ENCODE peak calls at places on chromosomes 3 and 15, in eight cellular contexts. Q is D341Med; P is GM10248; O is activated T-helper 1 cell treated with anti-CD3 and anti-CD28 coated beads, Interleukin-2, amount 50 U/mL, for 16 hours; W is Ammon's horn; E is NCI-H2029 treated with DMSO at 0.1 percent for 48 hours; S is NCI-H1092 treated with DMSO at 0.1 percent for 48 hours; G is GM20000. M is an unnamed sample.

GRCh38 chr15:92605225-92605944 is 50.2 kb downstream of the FAM174B start:
- DNase-seq in Q (no peak), P (no peak), O (no peak), W (no peak), E (no peak), S (no peak), G (no peak), M (no peak)

GRCh38 chr15:77002954-77003912 is 8.3 kb downstream of the PSTPIP1 start:
- DNase-seq in Q (no peak), P (peak; percentile 69), O (peak; percentile 37), W (peak; percentile 81), E (no peak), S (no peak), G (peak; percentile 55), M (no peak)

GRCh38 chr3:126287536-126288181 is 69.5 kb downstream of the KLF15 start:
- DNase-seq in Q (no peak), P (peak; percentile 8), O (no peak), W (peak; percentile 89), E (peak; percentile 14), S (no peak), G (no peak), M (no peak)

GRCh38 chr3:69058180-69058946 is 6.2 kb upstream of the TMF1 start:
- DNase-seq in Q (no peak), P (peak; percentile 29), O (no peak), W (peak; percentile 36), E (no peak), S (no peak), G (peak; percentile 27), M (no peak)

GRCh38 chr3:32307591-32307990 is 69.1 kb downstream of the CMTM8 start:
- DNase-seq in Q (no peak), P (no peak), O (no peak), W (no peak), E (no peak), S (no peak), G (no peak), M (no peak)

GRCh38 chr3:139585820-139586219 is 46.3 kb upstream of the RBP1 start:
- DNase-seq in Q (no peak), P (no peak), O (no peak), W (peak; percentile 23), E (no peak), S (no peak), G (no peak), M (no peak)

GRCh38 chr3:48409291-48410201 is 20.3 kb downstream of the PLXNB1 start:
- DNase-seq in Q (peak; percentile 18), P (no peak), O (no peak), W (no peak), E (no peak), S (no peak), G (peak; percentile 17), M (no peak)

GRCh38 chr15:35507932-35508638 is 37.9 kb downstream of the DPH6 start:
- DNase-seq in Q (no peak), P (no peak), O (no peak), W (no peak), E (no peak), S (no peak), G (no peak), M (no peak)

GRCh38 chr3:183807329-183807728 is 18.0 kb downstream of the MAP6D1 start:
- DNase-seq in Q (no peak), P (no peak), O (no peak), W (no peak), E (no peak), S (peak; percentile 59), G (no peak), M (no peak)

GRCh38 chr3:54262541-54262940 is 140.2 kb downstream of the CACNA2D3 start:
- DNase-seq in Q (no peak), P (no peak), O (no peak), W (peak; percentile 16), E (no peak), S (no peak), G (no peak), M (no peak)

GRCh38 chr3:71543371-71544016 is 40.0 kb downstream of the FOXP1 start:
- DNase-seq in Q (no peak), P (no peak), O (no peak), W (no peak), E (no peak), S (no peak), G (no peak), M (no peak)

GRCh38 chr3:158802399-158803023 is 657 bp downstream of the MFSD1 start:
- DNase-seq in Q (no peak), P (peak; percentile 33), O (no peak), W (peak; percentile 30), E (no peak), S (no peak), G (peak; percentile 32), M (no peak)

GRCh38 chr3:45446706-45447105 is 58.3 kb downstream of the LARS2 start:
- DNase-seq in Q (no peak), P (no peak), O (no peak), W (no peak), E (no peak), S (no peak), G (no peak), M (no peak)

GRCh38 chr3:13841141-13841540 is 38.7 kb downstream of the WNT7A start:
- DNase-seq in Q (no peak), P (no peak), O (no peak), W (no peak), E (no peak), S (no peak), G (no peak), M (no peak)

GRCh38 chr3:55488398-55489055 is 1.4 kb upstream of the WNT5A start:
- DNase-seq in Q (peak; percentile 59), P (peak; percentile 76), O (no peak), W (peak; percentile 81), E (no peak), S (no peak), G (peak; percentile 79), M (no peak)

GRCh38 chr15:38129531-38130199 is 123.0 kb upstream of the SPRED1 start:
- DNase-seq in Q (no peak), P (peak; percentile 29), O (no peak), W (peak; percentile 88), E (no peak), S (no peak), G (peak; percentile 30), M (no peak)